ENCODE peak calls at places on chromosome 20, in eight cellular contexts. E is dorsolateral prefrontal cortex, L is NCI-H446, S is GM13976, R is mucosa of gallbladder, M is fibroblast of the conjunctiva, N is hepatic stellate cell, B is B cell. C is an unnamed sample.

GRCh38 chr20:12914804-12915203 is 94.0 kb upstream of the SPTLC3 start:
- DNase-seq in N (no peak), M (no peak), E (no peak), B (no peak), R (no peak), L (no peak), S (no peak), C (no peak)

GRCh38 chr20:39600156-39600555 is 638.0 kb downstream of the DHX35 start:
- DNase-seq in L (no peak), B (no peak), M (no peak), E (no peak), R (no peak), N (no peak), S (no peak), C (no peak)

GRCh38 chr20:23100021-23100753 is 14.1 kb upstream of the CD93 start:
- DNase-seq in B (no peak), R (no peak), M (no peak), N (no peak), S (no peak), E (peak; percentile 32), L (no peak), C (peak; percentile 96)

GRCh38 chr20:37528442-37529213 is 952 bp upstream of the BLCAP start:
- DNase-seq in R (no peak), L (no peak), S (no peak), B (no peak), M (no peak), N (no peak), E (no peak), C (no peak)

GRCh38 chr20:35739294-35740163 is 2.5 kb downstream of the RBM39 start:
- DNase-seq in N (no peak), E (no peak), S (peak; percentile 20), M (peak; percentile 47), L (no peak), R (peak; percentile 25), B (no peak), C (no peak)

GRCh38 chr20:56433880-56434255 is 21.8 kb downstream of the CASS4 start:
- DNase-seq in M (peak; percentile 59), N (peak; percentile 62), S (no peak), R (no peak), E (no peak), L (no peak), B (no peak), C (no peak)

GRCh38 chr20:25281541-25281991 is 33.7 kb downstream of the PYGB start:
- DNase-seq in S (no peak), E (peak; percentile 33), B (peak; percentile 46), R (no peak), N (no peak), L (no peak), M (no peak), C (no peak)

GRCh38 chr20:35866446-35867202 is 87.7 kb downstream of the SCAND1 start:
- DNase-seq in E (no peak), N (no peak), B (no peak), L (no peak), S (no peak), R (no peak), M (no peak), C (no peak)

GRCh38 chr20:2741463-2741862 is 48.9 kb downstream of the EBF4 start:
- DNase-seq in S (no peak), N (no peak), M (no peak), E (no peak), B (no peak), R (peak; percentile 9), L (no peak), C (no peak)

GRCh38 chr20:44129996-44130718 is 56.8 kb downstream of the JPH2 start:
- DNase-seq in N (no peak), L (no peak), R (no peak), S (no peak), M (no peak), B (no peak), E (no peak), C (no peak)

GRCh38 chr20:22795455-22795854 is 211.1 kb upstream of the FOXA2 start:
- DNase-seq in N (no peak), B (no peak), M (no peak), L (no peak), S (no peak), R (no peak), E (no peak), C (no peak)

GRCh38 chr20:59784365-59785117 is 148.9 kb downstream of the SYCP2 start:
- DNase-seq in N (no peak), M (no peak), S (peak; percentile 7), L (no peak), E (no peak), B (no peak), R (no peak), C (no peak)

GRCh38 chr20:48476854-48477253 is 350.9 kb downstream of the PREX1 start:
- DNase-seq in E (no peak), M (no peak), B (no peak), N (no peak), R (no peak), S (no peak), L (no peak), C (no peak)

GRCh38 chr20:38164069-38164468 is 1.0 kb downstream of the TGM2 start:
- DNase-seq in S (no peak), B (no peak), E (no peak), R (no peak), M (no peak), L (no peak), N (no peak), C (no peak)

GRCh38 chr20:61407561-61407960 is 155.5 kb downstream of the CDH4 start:
- DNase-seq in L (no peak), M (no peak), R (no peak), E (no peak), N (peak; percentile 20), B (no peak), S (no peak), C (no peak)

GRCh38 chr20:57007171-57007540 is 259.3 kb downstream of the BMP7 start:
- DNase-seq in N (no peak), L (no peak), E (no peak), B (no peak), S (no peak), R (no peak), M (no peak), C (no peak)

GRCh38 chr20:50312002-50312681 is 121.5 kb downstream of the CEBPB start:
- DNase-seq in E (no peak), N (no peak), B (no peak), R (no peak), L (no peak), M (no peak), S (no peak), C (no peak)

C was measured in RWPE1.